ENCODE peak calls at places on chromosomes 16 and 17, in seven cellular contexts. D is stomach, S is ovary, T is mucosa of descending colon, K is heart right ventricle, E is tibial artery, F is pancreas. Q is an unnamed sample.
A peak's percentile ranks its signal among the peaks of the same experiment; 100 is the strongest.

GRCh38 chr16:28193530-28194423 is 18.0 kb downstream of the XPO6 start:
- DNase-seq in S (no peak), F (no peak), D (no peak), E (no peak), K (no peak), T (no peak), Q (no peak)

GRCh38 chr16:23368469-23368868 is 66.4 kb downstream of the SCNN1B start:
- DNase-seq in T (no peak), F (no peak), K (no peak), S (no peak), E (no peak), D (no peak), Q (no peak)

GRCh38 chr16:57485916-57486857 is at the start of gene DOK4:
- DNase-seq in K (peak; percentile 87), D (peak; percentile 89), S (peak; percentile 91), T (peak; percentile 92), F (peak; percentile 94), E (peak; percentile 74), Q (peak; percentile 80)

GRCh38 chr16:3857189-3858013 is 23.1 kb downstream of the CREBBP start:
- DNase-seq in F (no peak), S (no peak), T (no peak), E (peak; percentile 65), D (no peak), K (no peak), Q (no peak)

GRCh38 chr16:7518158-7518557 is 185.5 kb downstream of the RBFOX1 start:
- DNase-seq in D (no peak), T (no peak), F (peak; percentile 45), S (no peak), E (no peak), K (no peak), Q (no peak)

GRCh38 chr17:49646391-49647255 is 31.3 kb downstream of the SPOP start:
- DNase-seq in D (no peak), S (no peak), E (peak; percentile 47), F (no peak), K (no peak), T (no peak), Q (no peak)

GRCh38 chr17:33750943-33751701 is 458.0 kb upstream of the ASIC2 start:
- DNase-seq in T (peak; percentile 45), K (peak; percentile 32), E (peak; percentile 70), F (peak; percentile 84), D (peak; percentile 70), S (peak; percentile 70), Q (peak; percentile 71)

GRCh38 chr16:24102120-24102740 is 153.9 kb upstream of the CACNG3 start:
- DNase-seq in D (no peak), T (no peak), F (no peak), E (no peak), S (no peak), K (no peak), Q (no peak)

GRCh38 chr16:65644821-65645220 is 523.0 kb upstream of the CDH11 start:
- DNase-seq in K (no peak), D (no peak), T (no peak), S (no peak), E (no peak), F (no peak), Q (no peak)

GRCh38 chr16:24568392-24568791 is 29.0 kb downstream of the RBBP6 start:
- DNase-seq in K (no peak), E (no peak), D (no peak), F (no peak), S (no peak), T (no peak), Q (no peak)

GRCh38 chr17:44269795-44270320 is 1.9 kb upstream of the SLC4A1 start:
- DNase-seq in T (no peak), K (no peak), S (no peak), D (no peak), F (no peak), E (no peak), Q (no peak)

GRCh38 chr17:78993981-78994671 is 14.4 kb upstream of the LGALS3BP start:
- DNase-seq in F (peak; percentile 69), K (peak; percentile 4), T (no peak), S (no peak), D (peak; percentile 24), E (peak; percentile 17), Q (peak; percentile 45)

GRCh38 chr17:17568772-17569195 is 22.7 kb downstream of the PEMT start:
- DNase-seq in T (peak; percentile 91), D (peak; percentile 92), K (peak; percentile 85), F (peak; percentile 95), S (peak; percentile 78), E (no peak), Q (peak; percentile 39)

GRCh38 chr17:44501866-44502265 is 1.3 kb downstream of the GPATCH8 start:
- DNase-seq in D (no peak), S (no peak), F (no peak), K (no peak), E (no peak), T (no peak), Q (no peak)

GRCh38 chr17:70130274-70130673 is 39.1 kb upstream of the KCNJ2 start:
- DNase-seq in F (no peak), T (no peak), K (no peak), S (no peak), E (no peak), D (no peak), Q (no peak)

GRCh38 chr17:72487731-72488325 is 367.0 kb downstream of the SOX9 start:
- DNase-seq in E (no peak), S (no peak), D (no peak), K (no peak), T (no peak), F (no peak), Q (no peak)

GRCh38 chr17:10729334-10730193 is at the start of gene TMEM220:
- DNase-seq in K (peak; percentile 86), E (peak; percentile 84), D (peak; percentile 82), T (peak; percentile 86), F (peak; percentile 93), S (peak; percentile 90), Q (peak; percentile 68)

GRCh38 chr16:750454-750853 is 9.7 kb upstream of the CIAO3 start:
- DNase-seq in S (no peak), F (no peak), D (no peak), T (no peak), K (no peak), E (no peak), Q (no peak)

GRCh38 chr17:18140648-18141047 is 32.1 kb downstream of the MYO15A start:
- DNase-seq in D (no peak), S (no peak), K (no peak), T (no peak), F (no peak), E (no peak), Q (no peak)

GRCh38 chr17:67689534-67690177 is 28.1 kb upstream of the NOL11 start:
- DNase-seq in D (peak; percentile 44), F (no peak), K (no peak), S (no peak), T (no peak), E (peak; percentile 51), Q (peak; percentile 38)

GRCh38 chr16:55257971-55258613 is 65.9 kb upstream of the IRX6 start:
- DNase-seq in F (peak; percentile 80), D (peak; percentile 60), E (peak; percentile 33), S (peak; percentile 33), K (peak; percentile 39), T (peak; percentile 86), Q (no peak)

GRCh38 chr16:15715221-15715620 is 65.2 kb downstream of the NDE1 start:
- DNase-seq in K (no peak), E (no peak), D (no peak), T (no peak), S (no peak), F (no peak), Q (no peak)

GRCh38 chr16:77414752-77415231 is 20.0 kb downstream of the ADAMTS18 start:
- DNase-seq in S (no peak), F (no peak), K (no peak), D (no peak), E (no peak), T (no peak), Q (no peak)

GRCh38 chr17:77318021-77318420 is 177.3 kb downstream of the SEC14L1 start:
- DNase-seq in T (no peak), K (no peak), E (no peak), S (no peak), F (no peak), D (no peak), Q (no peak)
- H3K4me1 ChIP-seq in T (peaks cover 23% of the 10 kb centered on the region), K (peaks cover 12% of the 10 kb centered on the region), E (peaks cover 70% of the 10 kb centered on the region), S (peaks cover 45% of the 10 kb centered on the region), F (no peaks in the 10 kb centered on the region), D (peaks cover 57% of the 10 kb centered on the region), Q (peaks cover 41% of the 10 kb centered on the region)

DNA sequence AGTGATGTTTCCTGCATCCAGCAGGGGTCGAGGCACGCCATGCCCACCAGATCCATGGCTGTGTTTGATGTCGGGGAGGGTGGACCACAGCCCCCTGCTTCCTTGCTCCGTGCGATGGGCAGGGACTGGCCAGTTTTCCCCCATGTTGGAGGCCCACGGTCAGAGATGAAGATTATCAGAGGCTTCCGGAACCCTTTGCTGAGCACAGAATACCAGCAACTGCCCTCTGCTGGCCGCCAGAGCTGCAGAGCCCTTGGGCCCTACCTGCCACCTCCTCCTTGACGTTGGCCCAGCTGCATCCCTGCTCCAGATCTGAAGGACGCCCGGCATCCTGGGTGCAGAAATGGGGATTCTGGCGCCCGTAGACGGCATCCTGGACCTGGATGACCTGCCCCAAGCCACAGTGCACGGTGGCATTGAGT is 23.7 kb upstream of the BCO1 start:
- DNase-seq in K (no peak), T (peak; percentile 46), E (no peak), D (peak; percentile 38), F (no peak), S (no peak), Q (no peak)
- TF ChIP-seq CTCF in K (no peak), T (peak; percentile 9), E (no peak), D (no peak), F (no peak), S (no peak), Q (no peak)

GRCh38 chr16:89130448-89130847 is 36.8 kb downstream of the ACSF3 start:
- DNase-seq in S (no peak), T (no peak), K (no peak), D (no peak), F (no peak), E (no peak), Q (no peak)

GRCh38 chr16:89134269-89134668 is 37.3 kb upstream of the CDH15 start:
- DNase-seq in S (peak; percentile 15), E (no peak), D (no peak), T (no peak), K (no peak), F (peak; percentile 49), Q (no peak)

GRCh38 chr16:89131783-89132182 is 38.1 kb downstream of the ACSF3 start:
- DNase-seq in T (peak; percentile 11), S (peak; percentile 13), F (peak; percentile 40), E (no peak), K (no peak), D (no peak), Q (no peak)

GRCh38 chr16:89133457-89134127 is 38.0 kb upstream of the CDH15 start:
- DNase-seq in D (no peak), F (peak; percentile 46), T (peak; percentile 15), E (no peak), S (peak; percentile 24), K (no peak), Q (no peak)

GRCh38 chr16:89132194-89133005 is 38.7 kb downstream of the ACSF3 start:
- DNase-seq in T (peak; percentile 14), D (no peak), F (peak; percentile 49), S (peak; percentile 25), K (no peak), E (no peak), Q (no peak)
- H3K4me1 ChIP-seq in T (no peaks in the 10 kb centered on the region), D (no peaks in the 10 kb centered on the region), F (no peaks in the 10 kb centered on the region), S (no peaks in the 10 kb centered on the region), K (no peaks in the 10 kb centered on the region), E (no peaks in the 10 kb centered on the region), Q (no peaks in the 10 kb centered on the region)

DNA sequence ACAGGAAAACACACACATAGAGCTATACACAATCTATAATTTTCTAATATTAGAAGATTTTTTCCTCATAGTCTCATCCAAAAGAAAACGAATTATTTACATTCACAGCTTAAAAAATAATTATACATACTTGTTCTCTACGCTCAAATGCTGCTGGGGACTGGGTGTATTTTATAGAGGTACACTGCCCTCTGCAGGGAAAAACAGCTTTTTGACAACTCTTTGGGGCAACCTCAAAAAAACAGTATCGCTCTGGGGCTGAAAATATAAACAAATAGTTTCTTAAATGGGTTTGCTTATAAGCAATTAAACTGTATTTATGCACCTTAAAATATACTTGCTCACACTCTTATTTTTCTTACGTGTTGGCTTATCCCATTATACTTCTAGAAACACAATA is 261.8 kb upstream of the PSMD7 start:
- DNase-seq in K (no peak), T (no peak), D (no peak), E (no peak), S (no peak), F (no peak), Q (no peak)
- TF ChIP-seq CTCF in K (no peak), T (no peak), D (no peak), E (peak; percentile 14), S (no peak), F (no peak), Q (no peak)